ENCODE peak calls at places on chromosomes 11 and 22, in six cellular contexts. I is stimulated activated CD4-positive, alpha-beta T cell treated with anti-CD3 and anti-CD28 coated beads, Interleukin-2, amount 100 ng/mL, for 48 hours; E is psoas muscle; L is caudate nucleus; Z is activated naive CD4-positive, alpha-beta T cell treated with Interleukin-2 at 50 U/mL for 16 hours; B is NCI-H524. M is an unnamed sample.

GRCh38 chr11:121448431-121448941 is 3.6 kb upstream of the SORL1 start:
- DNase-seq in I (no peak), E (no peak), L (no peak), Z (peak; percentile 27), B (no peak), M (no peak)

GRCh38 chr22:36297568-36297967 is 44.6 kb downstream of the APOL1 start:
- DNase-seq in I (no peak), E (no peak), L (no peak), Z (no peak), B (no peak), M (no peak)

GRCh38 chr11:122711831-122712378 is 56.4 kb downstream of the UBASH3B start:
- DNase-seq in I (no peak), E (no peak), L (no peak), Z (no peak), B (peak; percentile 68), M (peak; percentile 32)

GRCh38 chr11:85725510-85726258 is 39.7 kb upstream of the CCDC89 start:
- DNase-seq in I (no peak), E (no peak), L (no peak), Z (no peak), B (no peak), M (peak; percentile 82)

GRCh38 chr22:35442471-35442870 is 42.5 kb downstream of the MCM5 start:
- DNase-seq in I (no peak), E (no peak), L (no peak), Z (no peak), B (peak; percentile 74), M (no peak)

GRCh38 chr11:57249384-57250319 is 12.6 kb upstream of the APLNR start:
- DNase-seq in I (peak; percentile 47), E (peak; percentile 65), L (peak; percentile 22), Z (peak; percentile 45), B (peak; percentile 42), M (peak; percentile 76)

GRCh38 chr11:107545101-107545514 is 20.4 kb downstream of the ALKBH8 start:
- DNase-seq in I (no peak), E (no peak), L (no peak), Z (no peak), B (no peak), M (peak; percentile 74)

GRCh38 chr11:102617491-102618026 is 7.6 kb downstream of the MMP20 start:
- DNase-seq in I (no peak), E (no peak), L (no peak), Z (no peak), B (no peak), M (no peak)

GRCh38 chr11:95931916-95932315 is 8.0 kb upstream of the MTMR2 start:
- DNase-seq in I (no peak), E (no peak), L (no peak), Z (no peak), B (no peak), M (no peak)